ENCODE peak calls at places on chromosomes 16 and 17, in eight cellular contexts. D, L, P, X, A, E, B and C are unnamed samples.

GRCh38 chr16:8510160-8510559 is 80.2 kb downstream of the TMEM114 start:
- DNase-seq in E (no peak), B (no peak), P (no peak), L (no peak), X (no peak), A (no peak), D (no peak), C (no peak)

GRCh38 chr16:48384305-48384981 is 770 bp downstream of the SIAH1 start:
- DNase-seq in D (peak), X (peak), L (peak), P (no peak), E (no peak), B (peak), A (peak), C (no peak)

GRCh38 chr17:35890774-35891155 is 10.6 kb upstream of the CCL5 start:
- DNase-seq in D (peak), B (no peak), E (no peak), P (no peak), A (no peak), X (no peak), L (no peak), C (no peak)

GRCh38 chr17:42424991-42425610 is 2.0 kb upstream of the CAVIN1 start:
- DNase-seq in L (no peak), D (no peak), E (no peak), X (peak), P (no peak), A (no peak), B (no peak), C (no peak)

GRCh38 chr17:51371732-51372151 is 111.4 kb downstream of the UTP18 start:
- DNase-seq in E (no peak), D (peak), P (no peak), A (peak), B (no peak), L (peak), X (peak), C (no peak)

GRCh38 chr16:68434654-68435210 is 13.6 kb downstream of the SMPD3 start:
- DNase-seq in P (no peak), E (no peak), D (no peak), A (no peak), X (no peak), B (no peak), L (no peak), C (no peak)

GRCh38 chr17:74758846-74759163 is 10.4 kb downstream of the NHERF1 start:
- DNase-seq in B (no peak), L (peak), D (no peak), X (peak), P (no peak), E (no peak), A (no peak), C (no peak)

GRCh38 chr16:67915831-67916723 is 15.6 kb downstream of the CTRL start:
- DNase-seq in L (no peak), D (peak), X (no peak), P (no peak), B (no peak), E (no peak), A (no peak), C (no peak)

GRCh38 chr16:24925163-24925562 is 79.4 kb downstream of the SLC5A11 start:
- DNase-seq in D (no peak), A (no peak), E (no peak), L (no peak), B (no peak), X (no peak), P (no peak), C (no peak)

GRCh38 chr17:62664336-62665120 is 37.1 kb downstream of the MRC2 start:
- DNase-seq in X (no peak), B (no peak), A (no peak), L (no peak), E (no peak), D (no peak), P (no peak), C (no peak)

DNA sequence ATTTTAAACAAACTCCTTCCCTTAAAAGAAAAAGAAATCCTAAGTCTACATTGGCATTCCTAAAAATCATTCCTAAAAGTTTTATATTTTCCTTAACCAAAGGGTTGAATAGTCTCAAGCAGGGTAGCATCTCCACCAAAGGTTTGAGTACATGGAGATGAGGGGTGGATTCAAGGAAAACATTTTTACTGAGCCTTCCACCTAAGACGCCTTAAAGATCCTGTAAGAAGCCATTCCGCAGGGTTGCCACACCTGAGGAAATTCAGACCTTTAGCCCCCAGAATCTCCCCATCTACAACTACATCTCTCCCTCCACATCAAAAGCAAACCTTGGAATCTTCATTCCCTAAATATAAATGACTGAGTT is 7.7 kb upstream of the AKTIP start:
- DNase-seq in D (no peak), P (no peak), L (no peak), A (no peak), E (no peak), B (no peak), X (no peak), C (no peak)
- TF ChIP-seq CTCF in D (no peak), P (no peak), L (no peak), A (no peak), E (no peak), B (no peak), X (no peak), C (no peak)

DNA sequence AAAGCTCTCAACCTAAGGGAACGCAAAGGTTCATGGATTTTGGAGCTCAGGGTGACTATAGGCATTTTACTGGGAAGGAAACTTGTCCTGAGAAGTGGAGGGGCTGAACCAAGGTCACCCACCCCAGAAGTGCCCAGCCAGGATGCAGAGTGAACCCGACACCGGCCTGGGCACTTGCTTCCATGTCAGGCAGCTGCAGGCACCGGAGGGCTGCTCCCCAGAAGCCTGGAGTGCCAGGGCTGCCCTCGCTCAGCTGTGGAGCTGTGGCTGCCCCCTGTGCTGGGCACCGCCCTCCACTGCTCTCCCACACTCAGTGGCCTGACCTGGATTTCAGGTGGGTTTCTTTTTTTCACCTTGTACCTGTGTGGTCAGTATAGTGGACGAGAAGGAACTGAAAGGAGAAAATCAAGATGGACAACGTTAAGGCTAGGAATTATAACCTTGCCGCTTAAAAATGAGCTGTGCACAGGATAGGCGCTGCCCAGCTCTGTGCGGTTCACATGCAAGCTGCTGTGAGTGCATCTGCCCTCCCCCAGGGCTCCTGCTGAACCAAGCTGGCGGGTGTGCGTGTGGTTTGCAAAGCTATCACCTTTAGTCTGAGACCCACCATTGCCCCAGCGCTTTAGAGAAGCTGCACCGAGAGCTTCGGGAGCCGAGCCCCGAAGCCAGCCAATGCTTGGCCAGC is 2.2 kb downstream of the MAPK8IP3 start:
- DNase-seq in L (no peak), P (no peak), B (no peak), D (no peak), X (no peak), E (no peak), A (no peak), C (no peak)
- H3K4me3 ChIP-seq in L (no peak), P (peak), B (no peak), D (no peak), X (peak), E (peak), A (no peak), C (peak)

DNA sequence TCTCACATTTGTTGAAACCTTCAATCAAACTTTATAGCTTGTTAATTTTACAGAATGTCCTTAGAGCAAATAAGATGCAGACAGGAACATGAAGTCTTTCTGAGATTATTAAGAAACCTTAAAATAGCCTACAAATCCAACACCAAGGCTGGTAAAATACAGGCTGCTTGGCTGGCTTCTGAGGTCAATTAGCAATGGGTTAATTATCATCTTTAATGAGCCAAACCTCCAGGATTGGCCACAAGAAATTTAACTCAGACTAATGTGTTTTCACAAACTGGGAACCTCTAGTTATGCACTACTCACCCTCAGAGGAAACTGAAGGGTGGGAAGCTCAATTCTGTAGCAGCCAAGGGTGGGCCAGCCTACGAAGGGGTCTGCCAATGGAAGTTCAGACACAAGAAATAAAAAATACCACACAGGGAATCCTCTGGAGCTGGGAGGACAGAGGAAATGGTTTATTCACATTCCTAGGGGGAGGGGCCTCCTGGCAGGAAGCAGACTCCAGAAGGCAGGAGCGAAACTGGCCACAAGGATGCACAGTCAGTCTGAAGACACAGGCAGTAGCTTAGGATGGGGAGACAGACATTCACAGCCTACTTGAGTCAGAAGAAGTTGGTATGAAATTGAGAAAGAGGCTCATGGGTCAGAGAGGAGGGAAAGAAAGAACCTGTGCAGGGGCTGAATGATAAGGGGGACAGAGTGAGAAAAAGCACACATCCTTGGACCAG is 36.1 kb downstream of the HIC1 start:
- DNase-seq in D (peak), B (peak), L (peak), A (peak), X (peak), E (peak), P (no peak), C (no peak)
- TF ChIP-seq CTCF in D (no peak), B (peak), L (no peak), A (no peak), X (peak), E (peak), P (peak), C (peak)

GRCh38 chr16:86286991-86287640 is 223.2 kb upstream of the FOXF1 start:
- DNase-seq in E (no peak), B (no peak), L (no peak), A (peak), P (no peak), X (no peak), D (no peak), C (no peak)
- H3K4me3 ChIP-seq in E (no peak), B (no peak), L (no peak), A (peak), P (no peak), X (no peak), D (no peak), C (no peak)

DNA sequence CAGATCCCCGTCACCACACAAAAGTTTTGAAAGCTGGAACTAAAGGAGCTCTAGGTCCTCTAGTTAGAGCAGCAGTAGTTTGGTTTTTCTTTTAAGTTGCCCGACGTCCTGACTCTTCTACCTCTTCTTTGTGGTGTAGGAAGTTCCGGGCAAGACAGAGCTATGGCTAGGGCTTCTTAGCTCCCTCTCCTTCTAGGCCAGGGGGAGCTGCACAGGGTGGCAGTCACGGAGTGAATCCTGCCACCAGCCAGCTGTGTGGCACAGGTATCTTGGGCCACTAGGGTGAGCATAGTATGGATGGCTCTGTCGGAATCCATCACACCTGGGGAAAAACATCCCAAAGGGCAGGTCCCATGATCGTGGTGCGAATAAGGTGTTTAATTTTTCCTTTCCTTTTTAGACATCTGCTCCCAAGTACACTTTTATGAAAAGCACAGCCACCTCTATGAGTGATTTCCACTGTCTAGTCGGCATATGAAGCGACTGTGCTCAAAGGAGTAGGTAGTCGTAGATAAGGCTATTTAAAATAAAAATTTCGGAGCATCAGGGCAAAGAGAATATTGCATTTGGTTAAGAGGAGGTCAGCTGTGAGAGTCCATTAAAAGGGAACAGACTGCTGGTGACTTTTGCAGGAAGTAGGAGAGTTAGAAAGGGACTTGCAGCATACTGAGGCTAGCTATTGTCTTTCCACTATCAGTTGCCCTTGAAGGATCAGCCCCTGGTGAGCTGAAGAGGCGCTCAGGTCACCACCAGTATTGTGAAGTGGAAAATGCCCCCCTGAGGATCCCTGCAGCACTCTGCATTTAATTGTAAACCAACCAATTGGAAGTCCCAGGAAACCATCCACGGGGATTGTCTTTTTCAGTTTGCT is 2.1 kb downstream of the PRKCA start:
- DNase-seq in P (no peak), X (no peak), D (no peak), A (no peak), E (no peak), L (peak), B (no peak), C (no peak)
- TF ChIP-seq CTCF in P (no peak), X (no peak), D (no peak), A (no peak), E (no peak), L (peak), B (no peak), C (peak)

GRCh38 chr17:76683921-76684745 is 26.6 kb downstream of the MXRA7 start:
- DNase-seq in E (no peak), P (no peak), A (no peak), B (no peak), L (no peak), D (no peak), X (no peak), C (no peak)

GRCh38 chr17:76682306-76682705 is 28.5 kb downstream of the MXRA7 start:
- DNase-seq in L (no peak), D (no peak), P (no peak), A (no peak), E (no peak), B (peak), X (peak), C (no peak)

GRCh38 chr17:76679242-76679641 is 31.5 kb downstream of the MXRA7 start:
- DNase-seq in E (no peak), B (no peak), P (no peak), X (no peak), D (no peak), L (no peak), A (no peak), C (no peak)

GRCh38 chr17:76683011-76683755 is 27.6 kb downstream of the MXRA7 start:
- DNase-seq in L (no peak), B (no peak), D (no peak), X (no peak), A (peak), E (no peak), P (no peak), C (no peak)

DNA sequence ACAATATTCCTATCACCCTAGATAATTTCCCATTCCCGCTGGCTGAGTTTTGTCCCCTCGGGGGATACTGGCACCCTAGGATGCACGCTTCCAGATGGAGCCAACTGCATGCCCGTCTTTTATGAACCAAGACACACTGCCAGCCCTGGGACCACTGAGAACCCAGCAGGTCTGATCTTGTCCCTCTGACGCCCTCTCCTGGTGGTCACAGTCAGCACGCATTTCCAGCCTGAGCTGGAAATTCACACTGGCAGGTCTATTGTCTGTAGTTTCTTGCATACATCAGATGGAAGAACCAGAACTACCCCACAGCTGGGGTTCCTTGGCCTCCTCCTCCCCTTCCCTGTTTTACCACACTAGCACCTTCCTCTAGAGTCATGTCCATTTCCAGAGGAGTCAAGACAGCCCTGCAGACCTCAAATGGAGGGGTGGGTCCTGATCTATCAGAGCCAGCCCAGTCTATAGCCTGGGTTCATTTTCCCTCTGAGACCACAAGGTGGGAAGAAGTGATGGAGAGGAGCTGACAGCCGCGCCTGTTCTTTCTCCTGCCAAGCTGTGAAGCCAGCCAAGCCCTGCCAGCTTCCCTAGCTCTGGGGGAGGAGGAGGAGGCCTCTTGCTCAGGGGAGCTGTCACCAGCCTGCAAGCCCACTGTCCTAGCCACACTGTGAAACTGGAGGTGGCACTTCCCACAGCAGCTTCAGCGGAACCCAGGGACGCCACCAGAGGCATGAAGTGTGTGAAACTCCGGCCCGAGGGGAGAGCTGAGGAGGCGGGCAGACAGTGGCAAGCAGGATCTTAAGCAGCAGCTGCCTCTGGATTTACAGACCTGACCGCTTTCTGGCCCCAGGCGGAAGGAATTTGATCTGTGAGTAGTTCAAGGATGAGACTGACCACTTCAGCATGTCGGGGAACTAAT is 29.3 kb downstream of the MXRA7 start:
- DNase-seq in D (peak), L (peak), X (peak), B (peak), A (peak), P (no peak), E (no peak), C (no peak)
- H3K4me3 ChIP-seq in D (no peak), L (no peak), X (no peak), B (no peak), A (no peak), P (no peak), E (no peak), C (no peak)

DNA sequence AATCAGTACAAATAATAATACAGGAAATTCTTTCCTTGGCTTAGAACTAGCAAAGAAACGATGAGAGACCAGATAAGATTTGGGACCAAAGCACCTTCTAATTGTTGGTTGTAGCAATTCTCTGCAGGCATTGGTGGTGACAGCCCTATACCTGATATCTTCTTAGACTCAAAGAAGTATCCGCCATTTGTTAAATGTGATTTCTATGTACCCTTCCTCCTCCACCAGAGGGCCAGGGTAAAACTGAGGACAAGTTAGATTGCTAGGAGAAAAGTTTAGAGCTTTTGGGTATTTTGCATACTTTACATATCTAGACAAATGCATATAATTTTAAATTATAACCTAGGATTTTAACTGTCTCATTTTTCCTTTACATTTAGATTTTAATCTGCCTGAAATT is 304.3 kb downstream of the HS3ST4 start:
- DNase-seq in X (no peak), D (no peak), B (no peak), A (no peak), E (no peak), L (no peak), P (no peak), C (no peak)
- TF ChIP-seq CTCF in X (no peak), D (no peak), B (no peak), A (peak), E (no peak), L (no peak), P (no peak), C (peak)